ENCODE peak calls at places on chromosomes 6 and 20, in four cellular contexts. U is tibial artery; D is stimulated activated CD8-positive, alpha-beta memory T cell treated with anti-CD3 and anti-CD28 coated beads, Interleukin-7, amount 100 ng/mL, for 24 hours; S is HEK293T. P is an unnamed sample.
A peak's percentile ranks its signal among the peaks of the same experiment; 100 is the strongest.

GRCh38 chr6:2858678-2859324 is 17.1 kb upstream of the SERPINB1 start:
- DNase-seq in S (no peak), U (no peak), D (no peak), P (peak; percentile 49)

GRCh38 chr6:159943101-159943632 is 25.7 kb upstream of the IGF2R start:
- DNase-seq in D (no peak), U (peak; percentile 74), S (no peak), P (no peak)

GRCh38 chr20:10064611-10065010 is 29.8 kb downstream of the ANKEF1 start:
- DNase-seq in S (no peak), U (no peak), D (no peak), P (no peak)

GRCh38 chr20:8271727-8272126 is 139.7 kb downstream of the PLCB1 start:
- DNase-seq in U (no peak), S (no peak), D (no peak), P (no peak)

GRCh38 chr6:132919476-132919875 is 105.1 kb downstream of the RPS12 start:
- DNase-seq in S (no peak), U (peak; percentile 82), D (no peak), P (peak; percentile 91)

GRCh38 chr6:40389176-40389767 is 197.9 kb downstream of the LRFN2 start:
- DNase-seq in U (no peak), S (peak; percentile 1), D (no peak), P (no peak)

GRCh38 chr6:110190726-110191125 is 10.5 kb downstream of the CDC40 start:
- DNase-seq in U (no peak), D (no peak), S (no peak), P (no peak)

GRCh38 chr20:10578607-10579006 is 95.2 kb downstream of the JAG1 start:
- DNase-seq in U (no peak), S (no peak), D (no peak), P (peak; percentile 73)

GRCh38 chr6:14824060-14824834 is 421.6 kb upstream of the JARID2 start:
- DNase-seq in U (no peak), D (no peak), S (peak; percentile 15), P (no peak)

GRCh38 chr6:26232950-26233607 is 131.9 kb upstream of the BTN3A2 start:
- DNase-seq in S (no peak), U (no peak), D (no peak), P (no peak)

GRCh38 chr6:29011276-29011734 is 6.2 kb upstream of the ZNF311 start:
- DNase-seq in U (peak; percentile 28), D (no peak), S (no peak), P (peak; percentile 53)

GRCh38 chr6:137387365-137387764 is 106.8 kb downstream of the OLIG3 start:
- DNase-seq in S (no peak), D (no peak), U (no peak), P (no peak)

GRCh38 chr6:27591660-27592059 is 118.8 kb upstream of the ZNF184 start:
- DNase-seq in S (no peak), U (no peak), D (no peak), P (peak; percentile 35)

GRCh38 chr6:18386302-18386976 is 711 bp upstream of the RNF144B start:
- DNase-seq in D (no peak), S (no peak), U (peak; percentile 41), P (no peak)

GRCh38 chr6:36244641-36245280 is 25.1 kb upstream of the PNPLA1 start:
- DNase-seq in U (no peak), D (no peak), S (no peak), P (no peak)

GRCh38 chr6:135117413-135117968 is 62.9 kb upstream of the HBS1L start:
- DNase-seq in S (no peak), U (no peak), D (no peak), P (no peak)

GRCh38 chr6:118500130-118501015 is 47.7 kb upstream of the PLN start:
- DNase-seq in D (no peak), S (no peak), U (no peak), P (peak; percentile 79)

GRCh38 chr6:101085327-101085726 is 204.2 kb upstream of the ASCC3 start:
- DNase-seq in U (no peak), S (no peak), D (no peak), P (peak; percentile 56)

GRCh38 chr20:56807118-56807517 is 178.0 kb downstream of the TFAP2C start:
- DNase-seq in D (no peak), U (no peak), S (no peak), P (no peak)

GRCh38 chr6:147099974-147100373 is 104.2 kb upstream of the STXBP5 start:
- DNase-seq in S (no peak), D (no peak), U (no peak), P (peak; percentile 41)